ENCODE peak calls at places on chromosome 17, in seven cellular contexts. P is astrocyte of the spinal cord, I is BJ, K is HCT116, M is epithelial cell of esophagus, B is HAP-1, D is suprapubic skin. V is an unnamed sample.

GRCh38 chr17:69597898-69598692 is 183.6 kb downstream of the MAP2K6 start:
- DNase-seq in P (peak), I (no peak), K (no peak), M (peak), B (no peak), D (no peak), V (no peak)

GRCh38 chr17:27569257-27569722 is 61.7 kb upstream of the LGALS9 start:
- DNase-seq in P (no peak), I (no peak), K (no peak), M (peak), B (no peak), D (no peak), V (peak)

GRCh38 chr17:77281904-77282367 is 141.2 kb downstream of the SEC14L1 start:
- DNase-seq in P (no peak), I (no peak), K (no peak), M (peak), B (no peak), D (no peak), V (no peak)

GRCh38 chr17:79955961-79956735 is 79.5 kb downstream of the TBC1D16 start:
- DNase-seq in P (no peak), I (no peak), K (no peak), M (no peak), B (no peak), D (peak), V (no peak)

GRCh38 chr17:72376486-72377345 is 255.9 kb downstream of the SOX9 start:
- DNase-seq in P (no peak), I (peak), K (no peak), M (no peak), B (no peak), D (no peak), V (no peak)

GRCh38 chr17:41914358-41914766 is 4.4 kb downstream of the ACLY start:
- DNase-seq in P (peak), I (no peak), K (no peak), M (no peak), B (no peak), D (no peak), V (no peak)

GRCh38 chr17:55674107-55674506 is 48.6 kb downstream of the TMEM100 start:
- DNase-seq in P (no peak), I (no peak), K (no peak), M (peak), B (no peak), D (no peak), V (no peak)

GRCh38 chr17:27473748-27474609 is 17.7 kb downstream of the KSR1 start:
- DNase-seq in P (no peak), I (no peak), K (no peak), M (no peak), B (no peak), D (no peak), V (peak)

GRCh38 chr17:72433797-72434196 is 313.0 kb downstream of the SOX9 start:
- DNase-seq in P (no peak), I (no peak), K (no peak), M (no peak), B (no peak), D (no peak), V (no peak)

GRCh38 chr17:164536-165235 is 16.8 kb downstream of the DOC2B start:
- DNase-seq in P (peak), I (no peak), K (no peak), M (no peak), B (no peak), D (no peak), V (peak)

GRCh38 chr17:80018917-80019651 is 16.6 kb downstream of the TBC1D16 start:
- DNase-seq in P (no peak), I (no peak), K (no peak), M (no peak), B (no peak), D (no peak), V (no peak)

GRCh38 chr17:45022288-45022648 is 29.2 kb downstream of the DCAKD start:
- DNase-seq in P (no peak), I (no peak), K (no peak), M (no peak), B (no peak), D (no peak), V (no peak)
- H3K4me3 ChIP-seq in P (no peak), I (no peak), K (no peak), M (no peak), B (no peak), D (peak), V (no peak)

GRCh38 chr17:51263001-51263400 is 2.7 kb downstream of the UTP18 start:
- DNase-seq in P (no peak), I (no peak), K (no peak), M (peak), B (no peak), D (no peak), V (no peak)
- H3K4me3 ChIP-seq in P (no peak), I (no peak), K (no peak), M (no peak), B (no peak), D (no peak), V (no peak)

GRCh38 chr17:9329251-9329921 is 246.2 kb downstream of the STX8 start:
- DNase-seq in P (no peak), I (no peak), K (no peak), M (no peak), B (no peak), D (no peak), V (no peak)

GRCh38 chr17:9332164-9332527 is 243.5 kb downstream of the STX8 start:
- DNase-seq in P (peak), I (no peak), K (no peak), M (no peak), B (no peak), D (no peak), V (no peak)

GRCh38 chr17:9331512-9332163 is 244.0 kb downstream of the STX8 start:
- DNase-seq in P (no peak), I (no peak), K (no peak), M (no peak), B (no peak), D (no peak), V (no peak)

GRCh38 chr17:9330903-9331272 is 244.7 kb downstream of the STX8 start:
- DNase-seq in P (no peak), I (no peak), K (no peak), M (no peak), B (no peak), D (no peak), V (no peak)

GRCh38 chr17:9330140-9330902 is 245.3 kb downstream of the STX8 start:
- DNase-seq in P (no peak), I (no peak), K (no peak), M (no peak), B (no peak), D (no peak), V (no peak)
- H3K4me3 ChIP-seq in P (no peak), I (no peak), K (no peak), M (no peak), B (no peak), D (no peak), V (no peak)

DNA sequence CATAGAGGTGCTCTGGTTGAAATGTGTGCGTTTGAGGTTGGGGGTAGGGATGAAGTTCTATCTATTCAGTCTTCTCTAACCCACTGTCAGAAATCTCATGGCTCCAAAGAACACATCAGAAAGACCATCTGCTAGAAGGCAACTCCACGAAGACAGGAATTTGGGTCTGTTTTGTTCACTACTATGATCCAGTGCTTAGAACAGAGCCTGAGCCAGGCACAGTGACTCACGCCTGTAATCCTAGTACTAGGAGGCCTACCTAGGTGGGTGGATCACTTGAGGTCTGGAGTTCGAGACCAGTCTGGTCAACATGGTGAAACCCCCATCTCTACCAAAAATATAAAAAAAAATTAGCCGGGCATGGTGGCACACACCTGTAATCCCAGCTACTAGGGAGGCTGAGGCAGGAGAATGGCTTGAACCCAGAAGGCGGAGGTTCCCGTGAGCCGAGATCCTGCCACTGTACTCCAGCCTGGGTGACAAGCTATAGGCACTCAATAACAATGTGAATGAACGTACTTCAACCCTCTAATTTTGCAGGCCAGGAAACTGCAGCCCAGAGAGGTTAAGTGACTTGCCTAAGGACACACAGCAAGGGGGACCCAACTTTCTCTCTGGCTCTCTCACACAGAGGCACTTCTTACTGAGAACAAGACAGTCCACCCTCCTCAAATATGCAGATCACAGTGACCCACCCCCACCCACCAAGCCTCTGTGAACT is 2.2 kb downstream of the CASKIN2 start:
- DNase-seq in P (no peak), I (no peak), K (no peak), M (peak), B (no peak), D (no peak), V (no peak)
- H3K4me3 ChIP-seq in P (no peak), I (no peak), K (no peak), M (no peak), B (no peak), D (peak), V (no peak)